ENCODE peak calls at places on chromosome 16, in ten cellular contexts. S is activated naive CD4-positive, alpha-beta T cell treated with anti-CD3 and anti-CD28 coated beads, Interleukin-2, amount 10 ng/mL, durations not matched to agents 7 days and 5 days; B is iris pigment epithelial cell; Q is neural crest cell; Z is stimulated activated CD8-positive, alpha-beta memory T cell treated with anti-CD3 and anti-CD28 coated beads, Interleukin-4, amount 100 ng/mL, for 24 hours; X is globus pallidus; D is colonic mucosa; C is NCI-H2029 treated with DMSO at 0.1 percent for 48 hours; E is ovary; M is cerebellar cortex. I is an unnamed sample.

GRCh38 chr16:20850981-20851380 is 44.7 kb downstream of the REXO5 start:
- DNase-seq in S (no peak), D (no peak), E (no peak), X (no peak), C (no peak), Z (no peak), M (no peak), Q (no peak), B (peak), I (no peak)

GRCh38 chr16:84453061-84453752 is 51.3 kb downstream of the MEAK7 start:
- DNase-seq in M (no peak), C (no peak), B (no peak), X (no peak), S (no peak), Q (no peak), D (no peak), E (no peak), Z (no peak), I (no peak)

GRCh38 chr16:29645699-29646187 is 17.3 kb upstream of the SPN start:
- DNase-seq in C (no peak), Z (no peak), E (no peak), S (no peak), B (peak), X (no peak), D (no peak), Q (no peak), M (peak), I (no peak)

GRCh38 chr16:3520398-3520797 is 19.6 kb downstream of the CLUAP1 start:
- DNase-seq in Z (no peak), M (no peak), B (peak), D (no peak), E (no peak), C (no peak), Q (no peak), X (no peak), S (no peak), I (no peak)

GRCh38 chr16:62201911-62202310 is 165.7 kb upstream of the CDH8 start:
- DNase-seq in Q (no peak), Z (no peak), C (no peak), D (no peak), B (no peak), S (no peak), M (no peak), E (no peak), X (no peak), I (no peak)

GRCh38 chr16:22052985-22053384 is 39.4 kb upstream of the VWA3A start:
- DNase-seq in C (no peak), X (no peak), D (no peak), S (no peak), Z (no peak), M (no peak), Q (no peak), B (no peak), E (no peak), I (no peak)

GRCh38 chr16:30351586-30352419 is 3.3 kb downstream of the CD2BP2 start:
- DNase-seq in B (peak), C (peak), S (no peak), Z (no peak), E (peak), D (peak), Q (no peak), X (peak), M (peak), I (peak)

GRCh38 chr16:79593074-79593531 is 7.4 kb downstream of the MAF start:
- DNase-seq in Z (no peak), S (no peak), M (peak), E (no peak), Q (no peak), B (no peak), X (no peak), D (no peak), C (no peak), I (no peak)

GRCh38 chr16:48433849-48434530 is 48.8 kb upstream of the SIAH1 start:
- DNase-seq in D (no peak), B (no peak), M (no peak), X (no peak), Q (no peak), S (no peak), Z (no peak), C (no peak), E (no peak), I (no peak)

GRCh38 chr16:67537636-67538591 is 9.3 kb downstream of the RIPOR1 start:
- DNase-seq in B (no peak), D (peak), E (peak), M (no peak), X (peak), Q (peak), S (peak), C (no peak), Z (peak), I (peak)

GRCh38 chr16:73050115-73051099 is 2.5 kb upstream of the ZFHX3 start:
- DNase-seq in S (no peak), M (no peak), Z (no peak), B (no peak), X (no peak), E (no peak), C (no peak), D (no peak), Q (no peak), I (no peak)

GRCh38 chr16:28882476-28883180 is 4.3 kb downstream of the ATP2A1 start:
- DNase-seq in Z (no peak), Q (peak), E (no peak), M (no peak), C (no peak), X (no peak), S (no peak), B (no peak), D (no peak), I (no peak)

GRCh38 chr16:88785106-88785924 is at the start of gene PIEZO1:
- DNase-seq in B (peak), D (peak), Q (peak), E (peak), M (peak), Z (peak), C (no peak), S (peak), X (no peak), I (peak)

GRCh38 chr16:86994651-86995171 is 322.5 kb downstream of the C16orf95 start:
- DNase-seq in B (peak), M (no peak), D (no peak), C (no peak), Z (no peak), Q (no peak), X (no peak), E (no peak), S (no peak), I (no peak)

GRCh38 chr16:79598341-79599181 is 2.0 kb downstream of the MAF start:
- DNase-seq in B (peak), M (peak), C (peak), Z (no peak), D (peak), X (no peak), E (peak), Q (peak), S (peak), I (peak)

GRCh38 chr16:73210686-73211085 is 162.8 kb upstream of the ZFHX3 start:
- DNase-seq in X (no peak), C (no peak), B (no peak), D (no peak), Z (no peak), E (no peak), M (no peak), Q (no peak), S (no peak), I (no peak)

GRCh38 chr16:8649829-8650554 is 24.4 kb upstream of the ABAT start:
- DNase-seq in M (no peak), S (no peak), C (no peak), Q (no peak), Z (no peak), D (no peak), B (no peak), X (no peak), E (no peak), I (no peak)

GRCh38 chr16:12067714-12068401 is 91.3 kb downstream of the SNX29 start:
- DNase-seq in Z (peak), C (peak), E (peak), Q (peak), X (peak), S (peak), D (peak), M (peak), B (peak), I (peak)

GRCh38 chr16:30030841-30031413 is at the start of gene TLCD3B:
- DNase-seq in C (no peak), M (peak), E (no peak), Z (no peak), Q (no peak), D (no peak), B (no peak), X (no peak), S (no peak), I (no peak)

GRCh38 chr16:1754204-1754603 is 17.1 kb downstream of the NME3 start:
- DNase-seq in M (no peak), E (no peak), S (no peak), Z (no peak), B (no peak), Q (no peak), D (no peak), C (no peak), X (no peak), I (no peak)

GRCh38 chr16:23607740-23608139 is 11.6 kb upstream of the NDUFAB1 start:
- DNase-seq in C (no peak), M (no peak), B (peak), D (no peak), X (no peak), Z (no peak), E (no peak), S (no peak), Q (no peak), I (no peak)